ENCODE peak calls at places on chromosome 20, in seven cellular contexts. L is GM10248; Y is nucleus accumbens; W is natural killer cell treated with Interleukin-12 subunit alpha and Interleukin-12 subunit beta and Interleukin-15 and Interleukin-18, amount 100 ng/mL, for 72 hours; U is stimulated activated CD4-positive, alpha-beta T cell treated with anti-CD3 and anti-CD28 coated beads, Interleukin-2, amount 100 ng/mL, for 24 hours; A is fibroblast of the aortic adventitia; P is T follicular helper cell. M is an unnamed sample.

GRCh38 chr20:10255846-10256245 is 37.2 kb downstream of the SNAP25 start:
- DNase-seq in L (no peak), W (no peak), P (no peak), A (no peak), U (no peak), Y (no peak), M (no peak)

GRCh38 chr20:47878601-47879004 is 93.3 kb upstream of the SULF2 start:
- DNase-seq in U (no peak), L (no peak), W (no peak), A (no peak), Y (no peak), P (no peak), M (no peak)

GRCh38 chr20:40255368-40255767 is 433.7 kb downstream of the MAFB start:
- DNase-seq in U (no peak), L (no peak), W (no peak), Y (no peak), A (peak; percentile 6), P (no peak), M (no peak)

GRCh38 chr20:15236812-15237211 is 899.4 kb upstream of the FLRT3 start:
- DNase-seq in W (no peak), U (no peak), A (peak; percentile 23), P (no peak), Y (no peak), L (peak; percentile 25), M (no peak)

GRCh38 chr20:21623074-21623780 is 82.2 kb upstream of the PAX1 start:
- DNase-seq in W (no peak), A (no peak), L (no peak), P (no peak), Y (no peak), U (no peak), M (no peak)

GRCh38 chr20:10337291-10337690 is 96.7 kb downstream of the MKKS start:
- DNase-seq in Y (no peak), W (no peak), L (no peak), U (no peak), A (no peak), P (no peak), M (no peak)

GRCh38 chr20:41786158-41786557 is 168.0 kb upstream of the CHD6 start:
- DNase-seq in L (no peak), Y (no peak), U (no peak), P (no peak), W (no peak), A (no peak), M (no peak)

GRCh38 chr20:62063601-62063980 is 2.1 kb downstream of the TAF4 start:
- DNase-seq in U (no peak), L (no peak), Y (peak; percentile 23), W (no peak), A (peak; percentile 12), P (no peak), M (no peak)

GRCh38 chr20:46552460-46553420 is 2.3 kb upstream of the OCSTAMP start:
- DNase-seq in L (peak; percentile 73), W (peak; percentile 85), Y (no peak), P (no peak), A (no peak), U (peak; percentile 46), M (peak; percentile 33)

GRCh38 chr20:8305449-8305978 is 173.4 kb downstream of the PLCB1 start:
- DNase-seq in W (peak; percentile 80), A (peak; percentile 20), L (peak; percentile 43), U (peak; percentile 63), P (peak; percentile 49), Y (no peak), M (peak; percentile 16)

GRCh38 chr20:45157977-45158376 is 16.7 kb upstream of the PI3 start:
- DNase-seq in P (no peak), L (no peak), A (peak; percentile 88), U (no peak), W (no peak), Y (no peak), M (no peak)

GRCh38 chr20:45098096-45098773 is 2.7 kb downstream of the KCNS1 start:
- DNase-seq in W (no peak), P (no peak), Y (peak; percentile 12), L (no peak), U (no peak), A (no peak), M (no peak)

GRCh38 chr20:58559368-58559729 is 44.1 kb upstream of the APCDD1L start:
- DNase-seq in A (no peak), P (no peak), L (no peak), Y (no peak), W (no peak), U (no peak), M (no peak)

GRCh38 chr20:61886721-61887658 is 178.7 kb downstream of the TAF4 start:
- DNase-seq in L (peak; percentile 51), Y (peak; percentile 19), P (no peak), A (peak; percentile 30), U (peak; percentile 34), W (no peak), M (no peak)

GRCh38 chr20:19292254-19292653 is 79.8 kb downstream of the SLC24A3 start:
- DNase-seq in P (no peak), Y (peak; percentile 27), W (no peak), A (no peak), U (no peak), L (no peak), M (no peak)

GRCh38 chr20:4227085-4227821 is 211.9 kb upstream of the RNF24 start:
- DNase-seq in Y (no peak), L (no peak), P (no peak), A (peak; percentile 47), U (no peak), W (no peak), M (no peak)

GRCh38 chr20:5171790-5172164 is 45.0 kb downstream of the CDS2 start:
- DNase-seq in A (no peak), P (no peak), Y (no peak), L (no peak), W (no peak), U (no peak), M (no peak)

GRCh38 chr20:9119776-9120175 is 50.9 kb downstream of the PLCB4 start:
- DNase-seq in A (no peak), L (no peak), W (no peak), P (no peak), U (no peak), Y (no peak), M (no peak)

GRCh38 chr20:62262064-62262463 is 23.7 kb downstream of the OSBPL2 start:
- DNase-seq in P (no peak), A (no peak), L (no peak), W (peak; percentile 53), U (no peak), Y (no peak), M (no peak)

GRCh38 chr20:10565922-10566897 is 107.6 kb downstream of the JAG1 start:
- DNase-seq in U (no peak), P (no peak), Y (no peak), L (no peak), A (peak; percentile 57), W (no peak), M (no peak)

GRCh38 chr20:9573598-9573997 is 59.2 kb downstream of the LAMP5 start:
- DNase-seq in U (no peak), L (no peak), Y (no peak), W (no peak), A (no peak), P (no peak), M (no peak)

GRCh38 chr20:2042400-2042799 is 48.5 kb upstream of the PDYN start:
- DNase-seq in A (peak; percentile 58), P (no peak), U (no peak), Y (no peak), W (no peak), L (no peak), M (no peak)

GRCh38 chr20:59159091-59159821 is 4.4 kb upstream of the ZNF831 start:
- DNase-seq in L (no peak), P (peak; percentile 75), A (no peak), U (peak; percentile 61), W (peak; percentile 83), Y (no peak), M (peak; percentile 67)

GRCh38 chr20:18506744-18507143 is 996 bp upstream of the SEC23B start:
- DNase-seq in L (no peak), U (no peak), P (no peak), Y (no peak), W (no peak), A (no peak), M (peak; percentile 50)

GRCh38 chr20:574297-574942 is 30.8 kb upstream of the CSNK2A1 start:
- DNase-seq in Y (no peak), L (no peak), A (no peak), U (no peak), W (no peak), P (no peak), M (no peak)

GRCh38 chr20:50512323-50512722 is 2.1 kb downstream of the PTPN1 start:
- DNase-seq in A (no peak), U (no peak), W (no peak), L (no peak), P (no peak), Y (no peak), M (no peak)

GRCh38 chr20:57131601-57132391 is 134.6 kb downstream of the BMP7 start:
- DNase-seq in W (no peak), L (no peak), Y (no peak), A (no peak), P (no peak), U (no peak), M (no peak)

GRCh38 chr20:46324960-46325703 is 16.8 kb upstream of the CDH22 start:
- DNase-seq in W (no peak), Y (no peak), U (no peak), L (no peak), A (peak; percentile 29), P (no peak), M (no peak)

GRCh38 chr20:38812182-38812581 is 6.7 kb downstream of the PPP1R16B start:
- DNase-seq in Y (no peak), P (no peak), W (no peak), L (no peak), U (no peak), A (no peak), M (no peak)

GRCh38 chr20:21376631-21377030 is 20.7 kb downstream of the NKX2-4 start:
- DNase-seq in Y (no peak), P (no peak), A (no peak), L (no peak), W (no peak), U (no peak), M (no peak)